ENCODE peak calls at places on chromosomes 1 and 21, in six cellular contexts. M is activated T-helper 17 cell treated with anti-CD3 and anti-CD28 coated beads, Interleukin-2, amount 50 U/mL, for 72 hours; B is lung; J is activated T-cell treated with anti-CD3 and anti-CD28 coated beads, Interleukin-2, amount 50 U/mL, for 4 hours; F is gastrocnemius medialis; L is stimulated activated naive CD8-positive, alpha-beta T cell treated with anti-CD3 and anti-CD28 coated beads, Interleukin-15, amount 100 ng/mL, for 72 hours. O is an unnamed sample.
A peak's percentile ranks its signal among the peaks of the same experiment; 100 is the strongest.

GRCh38 chr1:178376008-178376407 is 120.8 kb downstream of the CLEC20A start:
- ATAC-seq in M (no peak), B (no peak), J (no peak), F (no peak), L (no peak), O (no peak)

GRCh38 chr1:66349277-66349676 is 184.7 kb upstream of the SGIP1 start:
- ATAC-seq in M (peak; percentile 5), B (no peak), J (no peak), F (peak; percentile 43), L (no peak), O (peak; percentile 43)

GRCh38 chr1:235984041-235984820 is 80.7 kb downstream of the NID1 start:
- ATAC-seq in M (no peak), B (no peak), J (no peak), F (no peak), L (no peak), O (peak; percentile 53)

GRCh38 chr1:179924268-179924667 is 30.3 kb upstream of the CEP350 start:
- ATAC-seq in M (no peak), B (no peak), J (no peak), F (no peak), L (no peak), O (no peak)

GRCh38 chr1:208145167-208145566 is 99.0 kb downstream of the PLXNA2 start:
- ATAC-seq in M (no peak), B (no peak), J (no peak), F (no peak), L (no peak), O (no peak)

GRCh38 chr1:150661156-150661555 is 31.7 kb upstream of the ENSA start:
- ATAC-seq in M (no peak), B (no peak), J (no peak), F (no peak), L (no peak), O (no peak)

GRCh38 chr1:29148656-29149491 is 25.2 kb upstream of the TMEM200B start:
- ATAC-seq in M (no peak), B (no peak), J (no peak), F (no peak), L (no peak), O (no peak)

GRCh38 chr1:118206966-118207365 is 21.9 kb upstream of the SPAG17 start:
- ATAC-seq in M (no peak), B (no peak), J (no peak), F (no peak), L (no peak), O (no peak)

GRCh38 chr1:170162385-170163226 is 16.8 kb downstream of the NTMT2 start:
- ATAC-seq in M (no peak), B (no peak), J (no peak), F (peak; percentile 81), L (no peak), O (peak; percentile 67)

GRCh38 chr1:111148376-111148881 is 8.4 kb downstream of the CEPT1 start:
- ATAC-seq in M (no peak), B (no peak), J (no peak), F (no peak), L (no peak), O (no peak)

GRCh38 chr1:12665511-12665910 is 21.6 kb downstream of the AADACL4 start:
- ATAC-seq in M (no peak), B (no peak), J (no peak), F (no peak), L (no peak), O (no peak)

GRCh38 chr1:119226880-119227279 is 86.4 kb upstream of the WARS2 start:
- ATAC-seq in M (peak; percentile 57), B (no peak), J (no peak), F (no peak), L (peak; percentile 81), O (no peak)

GRCh38 chr1:169745015-169745861 is 11.4 kb upstream of the SELE start:
- ATAC-seq in M (no peak), B (peak; percentile 23), J (no peak), F (no peak), L (no peak), O (peak; percentile 55)

GRCh38 chr1:1954831-1955441 is 35.9 kb upstream of the TMEM52 start:
- ATAC-seq in M (peak; percentile 45), B (no peak), J (no peak), F (no peak), L (peak; percentile 16), O (no peak)

GRCh38 chr1:204296431-204296988 is 63.2 kb downstream of the PLEKHA6 start:
- ATAC-seq in M (no peak), B (peak; percentile 22), J (peak; percentile 23), F (no peak), L (peak; percentile 52), O (no peak)

GRCh38 chr1:92317836-92318493 is 19.1 kb downstream of the RPAP2 start:
- ATAC-seq in M (peak; percentile 62), B (no peak), J (peak; percentile 68), F (no peak), L (peak; percentile 64), O (no peak)

GRCh38 chr21:37737497-37737896 is 178.8 kb downstream of the KCNJ6 start:
- ATAC-seq in M (no peak), B (no peak), J (no peak), F (peak; percentile 61), L (no peak), O (no peak)

GRCh38 chr1:230208619-230209261 is 141.7 kb downstream of the GALNT2 start:
- ATAC-seq in M (peak; percentile 82), B (no peak), J (peak; percentile 84), F (peak; percentile 87), L (peak; percentile 94), O (no peak)

GRCh38 chr21:38333290-38334272 is 76.8 kb downstream of the KCNJ15 start:
- ATAC-seq in M (no peak), B (no peak), J (no peak), F (no peak), L (no peak), O (no peak)

GRCh38 chr1:170360601-170361000 is 171.4 kb upstream of the GORAB start:
- ATAC-seq in M (no peak), B (no peak), J (no peak), F (no peak), L (no peak), O (no peak)

GRCh38 chr1:183822081-183822611 is 17.2 kb downstream of the RGL1 start:
- ATAC-seq in M (no peak), B (no peak), J (no peak), F (no peak), L (no peak), O (peak; percentile 50)

GRCh38 chr21:37762606-37763005 is 153.7 kb downstream of the KCNJ6 start:
- ATAC-seq in M (no peak), B (no peak), J (no peak), F (no peak), L (no peak), O (no peak)

GRCh38 chr1:19163261-19163660 is 46.8 kb downstream of the UBR4 start:
- ATAC-seq in M (no peak), B (no peak), J (no peak), F (no peak), L (no peak), O (peak; percentile 48)

O was measured in gastroesophageal sphincter.